ENCODE peak calls at places on chromosomes 12 and 14, in six cellular contexts. P is H1, N is ureter, I is ecto neural progenitor cell, Z is cardiac fibroblast, T is T1000. X is an unnamed sample.

GRCh38 chr12:106645074-106645421 is 62.2 kb downstream of the RFX4 start:
- DNase-seq in N (no peak), I (no peak), T (no peak), Z (no peak), P (no peak), X (no peak)

GRCh38 chr12:14828896-14829295 is 14.4 kb downstream of the ART4 start:
- DNase-seq in N (no peak), P (no peak), Z (peak; percentile 50), T (no peak), I (no peak), X (peak; percentile 63)

GRCh38 chr12:49543914-49544815 is 5.3 kb downstream of the KCNH3 start:
- DNase-seq in Z (no peak), N (no peak), I (no peak), T (no peak), P (no peak), X (no peak)

GRCh38 chr12:122995503-122996187 is 15.2 kb downstream of the ARL6IP4 start:
- DNase-seq in T (no peak), P (no peak), I (no peak), N (no peak), Z (no peak), X (no peak)

GRCh38 chr14:98181768-98182167 is 1090.2 kb downstream of the BCL11B start:
- DNase-seq in I (no peak), T (no peak), P (no peak), Z (no peak), N (no peak), X (no peak)

GRCh38 chr14:77979666-77980351 is 179.9 kb downstream of the ADCK1 start:
- DNase-seq in N (no peak), I (peak; percentile 54), T (no peak), P (no peak), Z (no peak), X (no peak)

GRCh38 chr14:21308479-21309237 is 28.8 kb downstream of the RPGRIP1 start:
- DNase-seq in P (peak; percentile 92), T (no peak), Z (peak; percentile 80), N (peak; percentile 89), I (peak; percentile 89), X (peak; percentile 94)

GRCh38 chr12:127063339-127064090 is 1203.5 kb upstream of the TMEM132C start:
- DNase-seq in I (no peak), Z (no peak), P (no peak), N (no peak), T (no peak), X (no peak)

GRCh38 chr12:67885370-67886169 is 103.7 kb upstream of the IFNG-AS1 start:
- DNase-seq in P (no peak), Z (no peak), N (no peak), T (no peak), I (no peak), X (no peak)

GRCh38 chr12:104635944-104636343 is 179.2 kb downstream of the CHST11 start:
- DNase-seq in Z (no peak), I (no peak), N (no peak), T (no peak), P (no peak), X (no peak)

GRCh38 chr12:20950248-20950647 is 139.7 kb downstream of the SLCO1B3 start:
- DNase-seq in Z (peak; percentile 59), N (no peak), I (no peak), T (no peak), P (no peak), X (peak; percentile 24)